ENCODE peak calls at places on chromosomes 6 and 20, in four cellular contexts. K, N, M and J are unnamed samples.

GRCh38 chr6:160135922-160136655 is 14.5 kb downstream of the SLC22A1 start:
- DNase-seq in M (no peak), K (no peak), N (no peak), J (no peak)

GRCh38 chr6:43621078-43621835 is 7.8 kb downstream of the GTPBP2 start:
- DNase-seq in K (no peak), N (no peak), M (no peak), J (no peak)

GRCh38 chr6:142510217-142510616 is 208.4 kb downstream of the ADGRG6 start:
- DNase-seq in K (no peak), M (no peak), N (no peak), J (no peak)

GRCh38 chr6:8845691-8846090 is 410.3 kb upstream of the SLC35B3 start:
- DNase-seq in N (no peak), M (no peak), K (no peak), J (no peak)

GRCh38 chr6:127100510-127101140 is 17.8 kb upstream of the RSPO3 start:
- DNase-seq in M (no peak), N (no peak), K (no peak), J (peak; percentile 25)

GRCh38 chr20:43189614-43190331 is at the start of gene PTPRT:
- DNase-seq in M (no peak), N (no peak), K (no peak), J (no peak)

GRCh38 chr6:34813028-34813742 is 21.3 kb downstream of the BLTP3A start:
- DNase-seq in K (no peak), M (no peak), N (no peak), J (no peak)

GRCh38 chr20:18267815-18268214 is 20.5 kb upstream of the ZNF133 start:
- DNase-seq in K (no peak), N (no peak), M (no peak), J (no peak)